ENCODE peak calls at places on chromosomes 6 and 20, in nine cellular contexts. Y, Q, N, C, H, U, F, V and B are unnamed samples.

GRCh38 chr6:88565409-88565811 is 398.0 kb downstream of the RNGTT start:
- DNase-seq in Y (no peak), Q (no peak), N (no peak), C (no peak), H (no peak), U (no peak), F (no peak), V (no peak), B (peak)

GRCh38 chr6:10837009-10837691 is 1.2 kb downstream of the MAK start:
- DNase-seq in Y (no peak), Q (peak), N (no peak), C (no peak), H (no peak), U (peak), F (peak), V (no peak), B (peak)

GRCh38 chr6:166489301-166490155 is 97.0 kb downstream of the RAMACL start:
- DNase-seq in Y (no peak), Q (peak), N (no peak), C (no peak), H (peak), U (no peak), F (no peak), V (no peak), B (no peak)

GRCh38 chr20:49336786-49337185 is 58.9 kb upstream of the ZNFX1 start:
- DNase-seq in Y (no peak), Q (no peak), N (no peak), C (no peak), H (no peak), U (no peak), F (no peak), V (no peak), B (no peak)

GRCh38 chr20:8385247-8385646 is 253.2 kb downstream of the PLCB1 start:
- DNase-seq in Y (peak), Q (peak), N (peak), C (peak), H (no peak), U (no peak), F (no peak), V (peak), B (no peak)

GRCh38 chr20:23668477-23668951 is 20.3 kb downstream of the CST4 start:
- DNase-seq in Y (peak), Q (peak), N (no peak), C (peak), H (no peak), U (peak), F (peak), V (peak), B (peak)

GRCh38 chr20:59074456-59074855 is 31.9 kb upstream of the PRELID3B start:
- DNase-seq in Y (no peak), Q (no peak), N (no peak), C (peak), H (no peak), U (no peak), F (no peak), V (peak), B (peak)

GRCh38 chr6:41451515-41452163 is 94.5 kb upstream of the FOXP4 start:
- DNase-seq in Y (no peak), Q (no peak), N (peak), C (no peak), H (peak), U (peak), F (no peak), V (peak), B (no peak)

GRCh38 chr20:24770628-24771556 is 178.2 kb upstream of the CST7 start:
- DNase-seq in Y (no peak), Q (no peak), N (no peak), C (no peak), H (peak), U (no peak), F (no peak), V (no peak), B (no peak)

GRCh38 chr20:23049933-23050838 is 714 bp upstream of the THBD start:
- DNase-seq in Y (no peak), Q (no peak), N (no peak), C (peak), H (peak), U (peak), F (no peak), V (no peak), B (peak)

GRCh38 chr6:149060985-149061760 is 256.3 kb upstream of the TAB2 start:
- DNase-seq in Y (no peak), Q (no peak), N (no peak), C (peak), H (no peak), U (peak), F (peak), V (peak), B (no peak)

GRCh38 chr6:4358414-4359107 is 223.2 kb upstream of the ECI2 start:
- DNase-seq in Y (no peak), Q (peak), N (peak), C (peak), H (peak), U (peak), F (peak), V (peak), B (peak)

GRCh38 chr6:23559587-23560343 is 566.2 kb upstream of the NRSN1 start:
- DNase-seq in Y (no peak), Q (no peak), N (no peak), C (no peak), H (no peak), U (peak), F (no peak), V (no peak), B (no peak)

GRCh38 chr6:147381734-147382133 is 126.8 kb upstream of the SAMD5 start:
- DNase-seq in Y (no peak), Q (no peak), N (no peak), C (peak), H (no peak), U (no peak), F (no peak), V (peak), B (no peak)

GRCh38 chr20:35718972-35719635 is 19.9 kb downstream of the ROMO1 start:
- DNase-seq in Y (no peak), Q (no peak), N (no peak), C (no peak), H (no peak), U (no peak), F (no peak), V (no peak), B (no peak)

GRCh38 chr20:4886771-4887527 is 114.4 kb downstream of the SLC23A2 start:
- DNase-seq in Y (no peak), Q (no peak), N (no peak), C (no peak), H (no peak), U (no peak), F (peak), V (no peak), B (no peak)

GRCh38 chr6:136134275-136134674 is 115.8 kb downstream of the MTFR2 start:
- DNase-seq in Y (no peak), Q (no peak), N (no peak), C (no peak), H (no peak), U (no peak), F (no peak), V (no peak), B (no peak)

GRCh38 chr6:16276991-16277981 is 38.9 kb downstream of the GMPR start:
- DNase-seq in Y (peak), Q (peak), N (peak), C (peak), H (peak), U (peak), F (peak), V (peak), B (peak)

GRCh38 chr20:57622201-57622570 is 2.0 kb upstream of the ZBP1 start:
- DNase-seq in Y (no peak), Q (no peak), N (no peak), C (no peak), H (no peak), U (no peak), F (no peak), V (no peak), B (no peak)
- TF ChIP-seq CTCF in Y (no peak), Q (no peak), N (no peak), C (no peak), H (no peak), U (no peak), F (no peak), V (no peak), B (no peak)

DNA sequence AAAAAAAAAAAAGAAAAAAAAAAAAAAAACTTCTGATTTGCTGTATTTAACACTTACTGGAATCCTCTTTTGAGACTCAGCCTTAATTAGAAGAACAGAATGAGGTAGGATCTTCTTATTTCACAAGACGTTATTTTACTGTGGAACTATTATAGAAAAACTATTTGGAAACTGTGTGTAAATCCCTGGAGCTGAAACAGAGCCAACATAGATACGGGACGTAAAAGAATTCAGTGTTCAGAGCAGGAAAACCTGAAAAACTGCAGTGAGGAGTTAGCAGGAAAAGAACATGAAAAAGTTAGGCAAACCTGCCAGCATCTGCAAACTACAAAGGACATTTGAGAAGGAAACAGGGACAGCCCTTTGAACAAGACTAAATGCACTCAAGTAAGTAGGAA is 3.4 kb upstream of the ZNF217 start:
- DNase-seq in Y (no peak), Q (peak), N (no peak), C (no peak), H (no peak), U (peak), F (no peak), V (no peak), B (no peak)
- H3K27ac ChIP-seq in Y (no peak), Q (peak), N (peak), C (no peak), H (peak), U (peak), F (no peak), V (no peak), B (peak)

GRCh38 chr6:64280569-64280968 is 645.0 kb downstream of the PHF3 start:
- DNase-seq in Y (no peak), Q (peak), N (no peak), C (no peak), H (no peak), U (peak), F (peak), V (peak), B (no peak)
- TF ChIP-seq CTCF in Y (peak), Q (peak), N (peak), C (peak), H (peak), U (peak), F (peak), V (peak), B (peak)

GRCh38 chr6:47116086-47116485 is 74.0 kb upstream of the ADGRF1 start:
- DNase-seq in Y (no peak), Q (no peak), N (no peak), C (no peak), H (no peak), U (no peak), F (no peak), V (no peak), B (no peak)

GRCh38 chr6:47116616-47117015 is 74.5 kb upstream of the ADGRF1 start:
- DNase-seq in Y (no peak), Q (no peak), N (no peak), C (no peak), H (no peak), U (peak), F (no peak), V (no peak), B (peak)

GRCh38 chr6:47114460-47114859 is 72.3 kb upstream of the ADGRF1 start:
- DNase-seq in Y (no peak), Q (no peak), N (no peak), C (no peak), H (no peak), U (no peak), F (no peak), V (no peak), B (no peak)

GRCh38 chr6:47112311-47112710 is 70.2 kb upstream of the ADGRF1 start:
- DNase-seq in Y (no peak), Q (no peak), N (no peak), C (no peak), H (no peak), U (no peak), F (no peak), V (no peak), B (no peak)

DNA sequence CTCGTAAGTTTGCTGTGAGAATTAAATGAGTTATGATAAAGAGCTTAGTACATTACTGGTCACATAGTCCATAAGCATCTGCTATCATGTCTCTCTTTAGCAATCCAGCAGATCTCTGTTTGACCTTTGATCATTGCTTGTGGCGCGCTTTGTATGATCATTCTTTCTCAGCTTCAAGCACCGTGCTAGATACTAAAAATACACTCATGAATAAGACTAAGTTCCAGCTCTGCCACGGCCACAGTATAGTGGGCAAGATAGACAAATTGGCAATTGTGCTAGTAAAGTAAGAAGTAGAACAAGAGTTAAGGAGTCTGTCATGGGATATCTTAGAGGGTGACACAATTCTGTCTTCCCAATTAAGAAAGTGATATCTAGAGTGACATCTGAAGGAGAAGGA is 75.2 kb upstream of the ADGRF1 start:
- DNase-seq in Y (no peak), Q (no peak), N (no peak), C (no peak), H (no peak), U (no peak), F (no peak), V (no peak), B (no peak)
- H3K27ac ChIP-seq in Y (no peak), Q (no peak), N (no peak), C (no peak), H (no peak), U (peak), F (no peak), V (no peak), B (no peak)

DNA sequence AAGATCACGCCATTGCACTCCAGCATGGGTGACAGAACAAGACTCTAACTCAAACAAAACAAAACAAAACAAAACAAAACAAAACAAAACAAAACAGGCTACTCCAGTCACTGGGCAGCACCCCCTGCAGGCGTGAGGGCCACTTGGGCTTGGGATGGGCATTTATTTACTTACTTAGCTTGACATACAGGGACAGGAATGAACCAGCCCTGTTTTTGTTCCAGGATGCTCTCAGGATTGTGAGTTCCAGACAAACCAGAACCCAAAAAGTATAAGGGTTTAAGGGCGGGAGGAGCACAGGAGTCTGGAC is 4.0 kb upstream of the PTPN1 start:
- DNase-seq in Y (no peak), Q (no peak), N (no peak), C (no peak), H (no peak), U (no peak), F (no peak), V (no peak), B (no peak)
- TF ChIP-seq CTCF in Y (peak), Q (no peak), N (no peak), C (no peak), H (no peak), U (no peak), F (no peak), V (no peak), B (no peak)

DNA sequence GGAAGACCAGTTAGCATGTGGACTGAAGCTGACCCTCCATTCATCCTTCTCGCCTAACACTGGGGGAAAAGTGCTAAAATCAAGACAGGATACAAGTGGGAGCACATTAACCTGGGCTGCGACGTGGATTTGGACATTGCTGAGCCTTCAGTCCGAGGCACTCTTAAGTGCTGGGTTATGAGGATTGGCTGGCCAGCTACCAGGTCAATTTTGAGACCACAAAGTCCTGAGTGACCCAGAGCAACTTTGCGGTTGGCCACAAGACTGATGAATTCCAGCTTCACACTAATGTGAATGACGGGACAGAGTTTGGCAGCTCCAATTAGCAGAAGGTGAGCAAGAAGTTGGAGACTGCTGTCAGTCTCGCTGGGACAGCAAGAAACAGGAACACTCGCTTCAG is 20.7 kb downstream of the FUCA2 start:
- DNase-seq in Y (no peak), Q (no peak), N (no peak), C (no peak), H (no peak), U (no peak), F (no peak), V (no peak), B (no peak)
- H3K27ac ChIP-seq in Y (no peak), Q (no peak), N (no peak), C (no peak), H (no peak), U (no peak), F (no peak), V (no peak), B (no peak)